ENCODE peak calls at places on chromosomes 16 and 17, in nine cellular contexts. T is tibial artery; V is GM20000; D is lung; H is CD4-positive, alpha-beta T cell; Y is CD8-positive, alpha-beta T cell; M is dorsolateral prefrontal cortex; C is AG09319; Z is left lung. K is an unnamed sample.

GRCh38 chr17:56175299-56175935 is 22.1 kb downstream of the ANKFN1 start:
- DNase-seq in T (no peak), V (no peak), D (no peak), H (no peak), Y (no peak), M (no peak), C (no peak), Z (no peak), K (no peak)

GRCh38 chr16:67432491-67432890 is 1.6 kb downstream of the HSD11B2 start:
- DNase-seq in T (no peak), V (no peak), D (no peak), H (no peak), Y (no peak), M (no peak), C (no peak), Z (no peak), K (no peak)

GRCh38 chr17:74272731-74273201 is 1.3 kb upstream of the DNAI2 start:
- DNase-seq in T (no peak), V (no peak), D (no peak), H (no peak), Y (no peak), M (no peak), C (no peak), Z (no peak), K (no peak)

GRCh38 chr16:3949287-3949686 is 68.8 kb upstream of the CREBBP start:
- DNase-seq in T (peak; percentile 69), V (no peak), D (no peak), H (no peak), Y (no peak), M (no peak), C (no peak), Z (no peak), K (no peak)

GRCh38 chr17:36992701-36993100 is 43.9 kb downstream of the AATF start:
- DNase-seq in T (no peak), V (no peak), D (no peak), H (no peak), Y (no peak), M (no peak), C (no peak), Z (no peak), K (no peak)

GRCh38 chr17:40075216-40076100 is 12.7 kb downstream of the THRA start:
- DNase-seq in T (peak; percentile 97), V (peak; percentile 74), D (peak; percentile 77), H (peak; percentile 58), Y (peak; percentile 81), M (peak; percentile 82), C (no peak), Z (peak; percentile 86), K (peak; percentile 90)

GRCh38 chr17:73096866-73097265 is 4.4 kb upstream of the SLC39A11 start:
- DNase-seq in T (peak; percentile 90), V (no peak), D (no peak), H (no peak), Y (no peak), M (no peak), C (no peak), Z (no peak), K (no peak)

GRCh38 chr16:9934723-9935508 is 247.3 kb downstream of the GRIN2A start:
- DNase-seq in T (no peak), V (no peak), D (no peak), H (no peak), Y (no peak), M (no peak), C (no peak), Z (no peak), K (no peak)

GRCh38 chr16:253833-254232 is 19.2 kb downstream of the FAM234A start:
- DNase-seq in T (no peak), V (no peak), D (no peak), H (no peak), Y (no peak), M (no peak), C (no peak), Z (peak; percentile 22), K (no peak)

GRCh38 chr17:57697891-57698708 is 47.0 kb downstream of the CCDC182 start:
- DNase-seq in T (no peak), V (no peak), D (peak; percentile 13), H (no peak), Y (no peak), M (no peak), C (no peak), Z (no peak), K (no peak)

GRCh38 chr17:40328386-40328766 is 19.4 kb downstream of the RARA start:
- DNase-seq in T (no peak), V (no peak), D (no peak), H (no peak), Y (no peak), M (no peak), C (no peak), Z (no peak), K (no peak)

GRCh38 chr17:63460018-63460417 is 13.9 kb upstream of the CYB561 start:
- DNase-seq in T (no peak), V (no peak), D (no peak), H (no peak), Y (no peak), M (no peak), C (no peak), Z (peak; percentile 12), K (no peak)

GRCh38 chr17:49748223-49748622 is 15.7 kb downstream of the FAM117A start:
- DNase-seq in T (no peak), V (no peak), D (no peak), H (no peak), Y (no peak), M (no peak), C (no peak), Z (no peak), K (no peak)

DNA sequence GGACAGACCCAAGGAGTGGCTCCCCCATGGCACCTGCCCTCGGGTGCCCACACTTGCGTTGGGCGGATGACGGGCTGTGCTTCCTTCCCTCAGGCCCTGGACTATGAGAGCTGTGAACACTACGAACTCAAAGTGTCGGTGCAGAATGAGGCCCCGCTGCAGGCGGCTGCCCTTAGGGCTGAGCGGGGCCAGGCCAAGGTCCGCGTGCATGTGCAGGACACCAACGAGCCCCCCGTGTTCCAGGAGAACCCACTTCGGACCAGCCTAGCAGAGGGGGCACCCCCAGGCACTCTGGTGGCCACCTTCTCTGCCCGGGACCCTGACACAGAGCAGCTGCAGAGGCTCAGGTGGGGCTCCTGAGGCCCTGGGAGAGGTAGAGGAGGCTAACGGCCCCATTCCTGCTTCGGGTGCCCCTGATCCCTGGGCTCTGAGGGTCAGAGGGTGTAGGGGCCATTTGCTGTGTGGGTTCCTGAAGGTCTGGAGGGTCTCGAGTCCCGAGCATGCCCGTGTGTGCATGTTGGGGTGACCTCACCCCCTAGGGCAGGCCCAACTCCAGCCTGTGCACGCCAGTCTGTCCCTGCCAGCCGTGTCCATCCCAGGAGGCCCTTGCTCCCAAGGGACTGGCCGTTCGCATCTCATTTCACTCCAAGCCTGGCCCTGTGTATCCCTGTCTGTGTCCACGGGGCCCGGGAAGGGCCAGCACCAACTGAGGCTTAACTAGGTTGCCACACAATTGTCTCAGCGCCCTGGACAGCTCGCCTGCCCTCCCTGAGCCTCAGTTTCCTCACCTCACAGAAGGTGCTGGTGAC is 10.0 kb downstream of the SLC22A31 start:
- DNase-seq in T (no peak), V (no peak), D (no peak), H (no peak), Y (no peak), M (no peak), C (no peak), Z (peak; percentile 75), K (no peak)
- TF ChIP-seq CTCF in T (no peak), V (no peak), D (no peak), H (no peak), Y (no peak), M (no peak), C (no peak), Z (no peak), K (no peak)

GRCh38 chr17:20068445-20068844 is 59.3 kb downstream of the SPECC1 start:
- DNase-seq in T (no peak), V (no peak), D (no peak), H (no peak), Y (no peak), M (no peak), C (no peak), Z (no peak), K (no peak)

GRCh38 chr17:20071824-20072691 is 62.9 kb downstream of the SPECC1 start:
- DNase-seq in T (no peak), V (no peak), D (no peak), H (no peak), Y (no peak), M (no peak), C (no peak), Z (no peak), K (peak; percentile 67)

GRCh38 chr17:20063665-20064648 is 54.8 kb downstream of the SPECC1 start:
- DNase-seq in T (peak; percentile 95), V (peak; percentile 20), D (peak; percentile 74), H (no peak), Y (no peak), M (peak; percentile 66), C (peak; percentile 75), Z (no peak), K (peak; percentile 64)

GRCh38 chr17:20066253-20066652 is 57.1 kb downstream of the SPECC1 start:
- DNase-seq in T (peak; percentile 81), V (no peak), D (no peak), H (no peak), Y (no peak), M (peak; percentile 58), C (peak; percentile 55), Z (no peak), K (peak; percentile 19)
- TF ChIP-seq CTCF in T (no peak), V (no peak), D (no peak), H (no peak), Y (no peak), M (no peak), C (no peak), Z (no peak), K (no peak)

GRCh38 chr17:78993241-78993956 is 13.7 kb upstream of the LGALS3BP start:
- DNase-seq in T (peak; percentile 71), V (peak; percentile 84), D (no peak), H (peak; percentile 38), Y (peak; percentile 64), M (peak; percentile 69), C (no peak), Z (peak; percentile 72), K (no peak)

GRCh38 chr17:78995022-78995760 is 14.4 kb downstream of the CANT1 start:
- DNase-seq in T (peak; percentile 62), V (no peak), D (no peak), H (no peak), Y (no peak), M (peak; percentile 30), C (no peak), Z (no peak), K (no peak)

GRCh38 chr17:78995761-78996451 is 13.7 kb downstream of the CANT1 start:
- DNase-seq in T (peak; percentile 63), V (peak; percentile 19), D (peak; percentile 60), H (no peak), Y (no peak), M (peak; percentile 55), C (no peak), Z (no peak), K (no peak)

GRCh38 chr17:78992542-78993212 is 13.0 kb upstream of the LGALS3BP start:
- DNase-seq in T (no peak), V (peak; percentile 23), D (no peak), H (no peak), Y (no peak), M (peak; percentile 18), C (no peak), Z (no peak), K (no peak)

GRCh38 chr17:78993981-78994671 is 14.4 kb upstream of the LGALS3BP start:
- DNase-seq in T (peak; percentile 64), V (no peak), D (no peak), H (no peak), Y (no peak), M (peak; percentile 29), C (no peak), Z (peak; percentile 68), K (no peak)
- TF ChIP-seq CTCF in T (no peak), V (no peak), D (no peak), H (no peak), Y (no peak), M (no peak), C (no peak), Z (no peak), K (no peak)

GRCh38 chr16:57749872-57750452 is 14.4 kb downstream of the KATNB1 start:
- DNase-seq in T (no peak), V (no peak), D (no peak), H (no peak), Y (no peak), M (no peak), C (no peak), Z (no peak), K (no peak)
- TF ChIP-seq CTCF in T (no peak), V (no peak), D (no peak), H (no peak), Y (no peak), M (no peak), C (no peak), Z (no peak), K (no peak)